ENCODE peak calls at places on chromosomes 13 and 19, in eight cellular contexts. B, H, R, Z, Q, S, U and A are unnamed samples.

GRCh38 chr13:59787679-59788078 is 376.0 kb downstream of the DIAPH3 start:
- DNase-seq in B (no peak), Z (no peak), Q (no peak), S (no peak), U (no peak), R (no peak), H (no peak), A (no peak)

GRCh38 chr13:108155185-108156106 is 59.9 kb downstream of the LIG4 start:
- DNase-seq in U (peak; percentile 65), R (peak; percentile 31), Z (peak; percentile 38), Q (peak; percentile 38), S (peak; percentile 77), H (peak; percentile 64), B (no peak), A (no peak)

GRCh38 chr19:43638214-43638990 is 1.2 kb downstream of the CADM4 start:
- DNase-seq in R (no peak), H (no peak), S (no peak), U (no peak), B (no peak), Z (no peak), Q (peak; percentile 26), A (no peak)

GRCh38 chr13:97141564-97142005 is 80.5 kb upstream of the MBNL2 start:
- DNase-seq in Z (no peak), S (no peak), H (peak; percentile 21), Q (peak; percentile 30), R (peak; percentile 94), B (no peak), U (peak; percentile 25), A (peak; percentile 22)

GRCh38 chr19:39078436-39079200 is 5.5 kb upstream of the ACP7 start:
- DNase-seq in B (no peak), S (no peak), R (peak; percentile 95), H (no peak), Q (no peak), Z (no peak), U (no peak), A (no peak)

GRCh38 chr13:33191425-33192221 is 93.9 kb downstream of the STARD13 start:
- DNase-seq in Q (no peak), H (no peak), U (no peak), Z (no peak), R (no peak), B (no peak), S (no peak), A (no peak)

GRCh38 chr19:18743281-18743825 is 47.8 kb downstream of the COMP start:
- DNase-seq in R (no peak), Q (no peak), S (peak; percentile 11), H (no peak), Z (peak; percentile 82), U (no peak), B (no peak), A (peak; percentile 48)

GRCh38 chr13:92716749-92717148 is 509.9 kb upstream of the GPC6 start:
- DNase-seq in B (no peak), U (no peak), S (no peak), Q (no peak), Z (no peak), H (no peak), R (no peak), A (no peak)

GRCh38 chr19:47998800-47999199 is 4.4 kb downstream of the ELSPBP1 start:
- DNase-seq in Q (no peak), U (no peak), H (no peak), S (no peak), B (no peak), Z (no peak), R (no peak), A (no peak)

GRCh38 chr13:76799696-76800095 is 86.5 kb downstream of the KCTD12 start:
- DNase-seq in Q (no peak), B (no peak), R (no peak), U (no peak), Z (no peak), H (no peak), S (no peak), A (no peak)

GRCh38 chr13:23488442-23488841 is 54.9 kb upstream of the SACS start:
- DNase-seq in S (peak; percentile 13), U (no peak), Q (no peak), R (no peak), Z (no peak), H (no peak), B (no peak), A (no peak)

GRCh38 chr13:28136916-28137315 is 1.4 kb upstream of the PAN3 start:
- DNase-seq in H (no peak), R (no peak), Q (no peak), Z (no peak), B (no peak), U (no peak), S (peak; percentile 13), A (no peak)

GRCh38 chr19:48064509-48064908 is 20.6 kb upstream of the CABP5 start:
- DNase-seq in Q (peak; percentile 58), R (peak; percentile 40), U (no peak), S (no peak), Z (no peak), B (no peak), H (no peak), A (no peak)

GRCh38 chr19:38093587-38093986 is 130.4 kb downstream of the DPF1 start:
- DNase-seq in U (no peak), B (no peak), Q (no peak), R (no peak), Z (no peak), H (no peak), S (peak; percentile 16), A (peak; percentile 27)

GRCh38 chr19:40662925-40663711 is 27.3 kb downstream of the NUMBL start:
- DNase-seq in B (peak; percentile 95), S (peak; percentile 60), Z (peak; percentile 93), U (peak; percentile 96), Q (peak; percentile 97), H (peak; percentile 89), R (peak; percentile 90), A (peak; percentile 63)

GRCh38 chr19:52170863-52171320 is 529 bp downstream of the ZNF836 start:
- DNase-seq in Z (no peak), B (peak; percentile 25), R (no peak), H (no peak), U (peak; percentile 20), Q (peak; percentile 72), S (no peak), A (no peak)

GRCh38 chr13:112624040-112624439 is 36.1 kb upstream of the TUBGCP3 start:
- DNase-seq in Z (no peak), Q (no peak), B (no peak), H (no peak), S (no peak), U (no peak), R (no peak), A (no peak)

GRCh38 chr13:44078806-44079378 is 199.2 kb downstream of the LACC1 start:
- DNase-seq in H (no peak), R (no peak), S (no peak), Z (no peak), U (no peak), B (no peak), Q (peak; percentile 67), A (no peak)

GRCh38 chr19:30699871-30700280 is 327.7 kb downstream of the ZNF536 start:
- DNase-seq in Q (no peak), U (no peak), S (no peak), Z (no peak), R (no peak), H (no peak), B (no peak), A (no peak)